ENCODE peak calls at places on chromosomes 6 and 20, in five cellular contexts. Z is neuronal stem cell, K is mesendoderm, C is IMR-90, U is H9. W is an unnamed sample.

GRCh38 chr6:21325201-21325856 is 268.2 kb upstream of the SOX4 start:
- DNase-seq in K (no peak), U (no peak), C (no peak), Z (no peak), W (no peak)

GRCh38 chr6:152309648-152310047 is 327.5 kb downstream of the SYNE1 start:
- DNase-seq in C (no peak), K (no peak), U (peak; percentile 34), Z (no peak), W (no peak)

GRCh38 chr6:91317247-91317646 is 730.4 kb upstream of the MAP3K7 start:
- DNase-seq in U (no peak), K (no peak), Z (no peak), C (peak; percentile 1), W (peak; percentile 9)

GRCh38 chr20:17377222-17377621 is 150.4 kb downstream of the PCSK2 start:
- DNase-seq in U (no peak), C (no peak), Z (no peak), K (no peak), W (no peak)

GRCh38 chr20:58102252-58102651 is 126.2 kb downstream of the ANKRD60 start:
- DNase-seq in Z (no peak), C (no peak), U (no peak), K (no peak), W (no peak)

GRCh38 chr6:145271086-145271485 is 464.2 kb downstream of the EPM2A start:
- DNase-seq in K (no peak), U (no peak), Z (no peak), C (no peak), W (no peak)

GRCh38 chr6:50822078-50822476 is 3.4 kb downstream of the TFAP2B start:
- DNase-seq in C (no peak), K (no peak), Z (no peak), U (no peak), W (no peak)

GRCh38 chr6:135901776-135902524 is 50.4 kb downstream of the PDE7B start:
- DNase-seq in Z (no peak), C (peak; percentile 96), K (no peak), U (no peak), W (no peak)

GRCh38 chr6:106763361-106763760 is 134.0 kb downstream of the QRSL1 start:
- DNase-seq in Z (no peak), U (no peak), K (no peak), C (no peak), W (no peak)

GRCh38 chr6:106767271-106767670 is 137.9 kb downstream of the QRSL1 start:
- DNase-seq in Z (no peak), C (no peak), U (no peak), K (no peak), W (no peak)

GRCh38 chr6:106764353-106764980 is 135.1 kb downstream of the QRSL1 start:
- DNase-seq in U (no peak), K (no peak), Z (no peak), C (no peak), W (no peak)

GRCh38 chr6:106766201-106766600 is 136.8 kb downstream of the QRSL1 start:
- DNase-seq in K (no peak), C (no peak), Z (no peak), U (no peak), W (no peak)

GRCh38 chr6:106765496-106765895 is 136.1 kb downstream of the QRSL1 start:
- DNase-seq in Z (no peak), C (no peak), K (no peak), U (no peak), W (no peak)
- H2BK15ac ChIP-seq in Z (no peak overlapping the region), C (no peak overlapping the region), K (no peak overlapping the region), U (no peak overlapping the region), W (no peak overlapping the region)

DNA sequence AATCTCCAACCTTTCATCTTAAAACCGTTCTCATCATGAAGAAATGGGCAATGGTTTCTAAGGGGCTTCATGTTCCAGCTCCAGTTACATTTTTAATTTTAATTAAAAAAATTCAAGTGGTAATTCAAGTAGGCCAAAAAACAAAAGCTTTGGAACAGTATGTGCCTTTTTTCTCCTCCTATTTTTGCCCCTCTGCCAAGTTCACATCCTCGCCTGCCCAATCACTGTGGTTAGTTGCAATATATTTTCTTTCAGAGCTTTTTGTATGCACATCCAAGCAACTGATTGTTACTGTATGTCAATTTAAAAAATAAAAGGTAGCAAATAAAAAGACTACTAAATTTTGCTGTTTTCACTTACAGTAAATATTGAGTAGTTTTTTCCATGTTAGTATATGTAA is 99.8 kb upstream of the B3GAT2 start:
- DNase-seq in K (no peak), U (no peak), Z (no peak), C (no peak), W (no peak)
- H2BK120ac ChIP-seq in K (no peak overlapping the region), U (no peak overlapping the region), Z (no peak overlapping the region), C (no peak overlapping the region), W (no peak overlapping the region)

GRCh38 chr6:169920359-169921020 is 169.1 kb downstream of the ERMARD start:
- DNase-seq in C (no peak), K (no peak), U (no peak), Z (no peak), W (no peak)
- H2BK15ac ChIP-seq in C (no peak overlapping the region), K (no peak overlapping the region), U (no peak overlapping the region), Z (peak overlapping the region; percentile 52), W (no peak overlapping the region)

GRCh38 chr6:43803783-43804549 is 34.0 kb downstream of the VEGFA start:
- DNase-seq in Z (no peak), U (no peak), K (peak; percentile 28), C (peak; percentile 36), W (peak; percentile 65)

GRCh38 chr6:43804550-43805223 is 34.7 kb downstream of the VEGFA start:
- DNase-seq in U (no peak), Z (no peak), C (no peak), K (no peak), W (no peak)

GRCh38 chr6:43801489-43802181 is 31.6 kb downstream of the VEGFA start:
- DNase-seq in C (no peak), Z (no peak), K (no peak), U (no peak), W (no peak)

GRCh38 chr6:43800746-43801488 is 30.9 kb downstream of the VEGFA start:
- DNase-seq in C (no peak), K (no peak), U (no peak), Z (no peak), W (no peak)

GRCh38 chr6:43803055-43803782 is 33.2 kb downstream of the VEGFA start:
- DNase-seq in C (no peak), Z (no peak), K (no peak), U (no peak), W (peak; percentile 55)
- H2BK120ac ChIP-seq in C (peak overlapping the region; percentile 26), Z (no peak overlapping the region), K (no peak overlapping the region), U (no peak overlapping the region), W (peak overlapping the region; percentile 23)